ENCODE peak calls at places on chromosomes 5 and 9, in nine cellular contexts. One of them, this sample, is unnamed.

GRCh38 chr5:153429734-153430133 is 60.7 kb upstream of the GRIA1 start:
- DNase-seq in sigmoid colon: no peak
- DNase-seq in tibial nerve: no peak
- DNase-seq in stomach: no peak
- DNase-seq in SK-N-SH: no peak
- DNase-seq in ovary: no peak
- DNase-seq in suprapubic skin: no peak
- DNase-seq in transverse colon: no peak
- DNase-seq in HepG2: no peak
- DNase-seq in this sample: no peak

GRCh38 chr5:93583799-93584530 is 943 bp downstream of the NR2F1 start:
- DNase-seq in sigmoid colon: peak; percentile 71
- DNase-seq in tibial nerve: no peak
- DNase-seq in stomach: no peak
- DNase-seq in SK-N-SH: peak; percentile 81
- DNase-seq in ovary: peak; percentile 77
- DNase-seq in suprapubic skin: no peak
- DNase-seq in transverse colon: no peak
- DNase-seq in HepG2: peak; percentile 32
- DNase-seq in this sample: peak; percentile 91

GRCh38 chr5:76816110-76816831 is 2.6 kb upstream of the F2RL1 start:
- DNase-seq in sigmoid colon: no peak
- DNase-seq in tibial nerve: no peak
- DNase-seq in stomach: no peak
- DNase-seq in SK-N-SH: no peak
- DNase-seq in ovary: no peak
- DNase-seq in suprapubic skin: no peak
- DNase-seq in transverse colon: no peak
- DNase-seq in HepG2: no peak
- DNase-seq in this sample: no peak

GRCh38 chr9:89792189-89793123 is 187.6 kb downstream of the GADD45G start:
- DNase-seq in sigmoid colon: peak; percentile 28
- DNase-seq in tibial nerve: no peak
- DNase-seq in stomach: no peak
- DNase-seq in SK-N-SH: no peak
- DNase-seq in ovary: no peak
- DNase-seq in suprapubic skin: peak; percentile 39
- DNase-seq in transverse colon: no peak
- DNase-seq in HepG2: no peak
- DNase-seq in this sample: no peak

GRCh38 chr9:124500028-124500795 is 7.0 kb downstream of the NR5A1 start:
- DNase-seq in sigmoid colon: no peak
- DNase-seq in tibial nerve: no peak
- DNase-seq in stomach: no peak
- DNase-seq in SK-N-SH: peak; percentile 14
- DNase-seq in ovary: no peak
- DNase-seq in suprapubic skin: no peak
- DNase-seq in transverse colon: no peak
- DNase-seq in HepG2: no peak
- DNase-seq in this sample: no peak

GRCh38 chr5:125294844-125295243 is 548.4 kb upstream of the ZNF608 start:
- DNase-seq in sigmoid colon: no peak
- DNase-seq in tibial nerve: no peak
- DNase-seq in stomach: no peak
- DNase-seq in SK-N-SH: no peak
- DNase-seq in ovary: no peak
- DNase-seq in suprapubic skin: no peak
- DNase-seq in transverse colon: no peak
- DNase-seq in HepG2: no peak
- DNase-seq in this sample: no peak

GRCh38 chr9:126496781-126497667 is 116.7 kb upstream of the LMX1B start:
- DNase-seq in sigmoid colon: peak; percentile 61
- DNase-seq in tibial nerve: no peak
- DNase-seq in stomach: no peak
- DNase-seq in SK-N-SH: no peak
- DNase-seq in ovary: no peak
- DNase-seq in suprapubic skin: no peak
- DNase-seq in transverse colon: no peak
- DNase-seq in HepG2: no peak
- DNase-seq in this sample: no peak

GRCh38 chr9:13718539-13718938 is 439.0 kb upstream of the MPDZ start:
- DNase-seq in sigmoid colon: no peak
- DNase-seq in tibial nerve: no peak
- DNase-seq in stomach: no peak
- DNase-seq in SK-N-SH: no peak
- DNase-seq in ovary: no peak
- DNase-seq in suprapubic skin: no peak
- DNase-seq in transverse colon: no peak
- DNase-seq in HepG2: no peak
- DNase-seq in this sample: no peak

GRCh38 chr9:133822439-133823065 is 84.4 kb upstream of the SARDH start:
- DNase-seq in sigmoid colon: no peak
- DNase-seq in tibial nerve: no peak
- DNase-seq in stomach: no peak
- DNase-seq in SK-N-SH: no peak
- DNase-seq in ovary: no peak
- DNase-seq in suprapubic skin: no peak
- DNase-seq in transverse colon: no peak
- DNase-seq in HepG2: no peak
- DNase-seq in this sample: no peak

GRCh38 chr5:107636555-107636954 is 34.2 kb downstream of the EFNA5 start:
- DNase-seq in sigmoid colon: no peak
- DNase-seq in tibial nerve: no peak
- DNase-seq in stomach: no peak
- DNase-seq in SK-N-SH: no peak
- DNase-seq in ovary: no peak
- DNase-seq in suprapubic skin: no peak
- DNase-seq in transverse colon: no peak
- DNase-seq in HepG2: no peak
- DNase-seq in this sample: no peak

GRCh38 chr9:76893395-76893932 is 12.4 kb downstream of the PRUNE2 start:
- DNase-seq in sigmoid colon: peak; percentile 88
- DNase-seq in tibial nerve: no peak
- DNase-seq in stomach: no peak
- DNase-seq in SK-N-SH: no peak
- DNase-seq in ovary: no peak
- DNase-seq in suprapubic skin: no peak
- DNase-seq in transverse colon: no peak
- DNase-seq in HepG2: no peak
- DNase-seq in this sample: no peak

GRCh38 chr5:118854819-118855218 is 133.5 kb downstream of the DTWD2 start:
- DNase-seq in sigmoid colon: no peak
- DNase-seq in tibial nerve: no peak
- DNase-seq in stomach: no peak
- DNase-seq in SK-N-SH: no peak
- DNase-seq in ovary: no peak
- DNase-seq in suprapubic skin: no peak
- DNase-seq in transverse colon: no peak
- DNase-seq in HepG2: no peak
- DNase-seq in this sample: no peak

GRCh38 chr9:37511715-37512010 is 25.9 kb downstream of the POLR1E start:
- DNase-seq in sigmoid colon: no peak
- DNase-seq in tibial nerve: no peak
- DNase-seq in stomach: no peak
- DNase-seq in SK-N-SH: no peak
- DNase-seq in ovary: no peak
- DNase-seq in suprapubic skin: no peak
- DNase-seq in transverse colon: no peak
- DNase-seq in HepG2: no peak
- DNase-seq in this sample: no peak

GRCh38 chr9:37508834-37509206 is 23.1 kb downstream of the POLR1E start:
- DNase-seq in sigmoid colon: no peak
- DNase-seq in tibial nerve: no peak
- DNase-seq in stomach: no peak
- DNase-seq in SK-N-SH: no peak
- DNase-seq in ovary: no peak
- DNase-seq in suprapubic skin: no peak
- DNase-seq in transverse colon: no peak
- DNase-seq in HepG2: no peak
- DNase-seq in this sample: no peak

GRCh38 chr9:37512439-37512838 is 26.7 kb downstream of the POLR1E start:
- DNase-seq in sigmoid colon: no peak
- DNase-seq in tibial nerve: no peak
- DNase-seq in stomach: no peak
- DNase-seq in SK-N-SH: no peak
- DNase-seq in ovary: no peak
- DNase-seq in suprapubic skin: no peak
- DNase-seq in transverse colon: no peak
- DNase-seq in HepG2: no peak
- DNase-seq in this sample: no peak

GRCh38 chr9:37509536-37509935 is 23.8 kb downstream of the POLR1E start:
- DNase-seq in sigmoid colon: no peak
- DNase-seq in tibial nerve: no peak
- DNase-seq in stomach: no peak
- DNase-seq in SK-N-SH: no peak
- DNase-seq in ovary: no peak
- DNase-seq in suprapubic skin: no peak
- DNase-seq in transverse colon: no peak
- DNase-seq in HepG2: no peak
- DNase-seq in this sample: no peak

GRCh38 chr9:37511006-37511714 is 25.4 kb downstream of the POLR1E start:
- DNase-seq in sigmoid colon: no peak
- DNase-seq in tibial nerve: no peak
- DNase-seq in stomach: no peak
- DNase-seq in SK-N-SH: peak; percentile 52
- DNase-seq in ovary: no peak
- DNase-seq in suprapubic skin: no peak
- DNase-seq in transverse colon: no peak
- DNase-seq in HepG2: peak; percentile 29
- DNase-seq in this sample: no peak
- TF ChIP-seq CTCF in sigmoid colon: no peak
- TF ChIP-seq CTCF in tibial nerve: no peak
- TF ChIP-seq CTCF in stomach: no peak
- TF ChIP-seq CTCF in SK-N-SH: peak; percentile 10
- TF ChIP-seq CTCF in ovary: no peak
- TF ChIP-seq CTCF in suprapubic skin: no peak
- TF ChIP-seq CTCF in transverse colon: no peak
- TF ChIP-seq CTCF in HepG2: peak; percentile 56
- TF ChIP-seq CTCF in this sample: no peak

DNA sequence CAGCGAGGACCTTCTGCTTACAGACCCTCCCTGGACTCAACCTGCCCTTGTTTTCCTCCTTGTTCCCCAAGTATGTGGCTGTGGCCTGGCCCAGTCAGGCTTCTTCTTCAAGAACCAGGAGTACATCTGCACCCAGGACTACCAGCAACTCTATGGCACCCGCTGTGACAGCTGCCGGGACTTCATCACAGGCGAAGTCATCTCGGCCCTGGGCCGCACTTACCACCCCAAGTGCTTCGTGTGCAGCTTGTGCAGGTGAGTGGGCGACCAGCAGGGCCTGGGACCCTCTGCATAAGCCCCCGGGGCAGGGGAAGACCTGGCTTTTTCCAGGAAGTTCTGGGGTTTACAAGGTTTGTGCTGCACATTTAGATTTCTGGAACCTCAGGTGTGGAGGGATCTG is 56.9 kb downstream of the ABLIM3 start:
- DNase-seq in sigmoid colon: no peak
- DNase-seq in tibial nerve: no peak
- DNase-seq in stomach: no peak
- DNase-seq in SK-N-SH: no peak
- DNase-seq in ovary: no peak
- DNase-seq in suprapubic skin: no peak
- DNase-seq in transverse colon: no peak
- DNase-seq in HepG2: no peak
- DNase-seq in this sample: peak; percentile 43
- TF ChIP-seq EP300 in sigmoid colon: no peak
- TF ChIP-seq EP300 in tibial nerve: no peak
- TF ChIP-seq EP300 in stomach: no peak
- TF ChIP-seq EP300 in SK-N-SH: no peak
- TF ChIP-seq EP300 in ovary: no peak
- TF ChIP-seq EP300 in suprapubic skin: no peak
- TF ChIP-seq EP300 in transverse colon: no peak
- TF ChIP-seq EP300 in HepG2: no peak
- TF ChIP-seq EP300 in this sample: no peak

DNA sequence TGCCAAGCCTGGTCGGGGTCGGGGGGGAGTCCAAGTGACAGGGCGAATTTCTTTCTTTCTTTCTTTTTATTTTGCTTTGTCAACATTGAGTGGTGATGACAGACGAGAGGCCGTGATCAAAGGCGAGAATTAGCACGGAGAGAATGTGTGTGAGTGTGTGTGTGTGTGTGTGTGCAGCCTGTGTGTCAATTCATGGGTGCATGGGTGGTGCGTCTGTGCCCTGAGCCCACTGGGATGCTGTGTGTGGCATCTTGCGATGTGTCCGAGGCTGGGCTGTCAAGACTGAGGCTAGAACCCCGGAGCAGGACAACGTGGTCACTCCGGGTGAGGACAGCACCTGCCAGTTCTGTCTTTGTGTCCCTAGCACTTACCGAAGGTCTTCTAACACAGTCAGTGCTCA is 4.7 kb upstream of the FIBCD1 start:
- DNase-seq in sigmoid colon: no peak
- DNase-seq in tibial nerve: no peak
- DNase-seq in stomach: no peak
- DNase-seq in SK-N-SH: no peak
- DNase-seq in ovary: no peak
- DNase-seq in suprapubic skin: no peak
- DNase-seq in transverse colon: no peak
- DNase-seq in HepG2: no peak
- DNase-seq in this sample: no peak
- H3K27me3 ChIP-seq in sigmoid colon: peaks cover 17% of the 10 kb centered on the region
- H3K27me3 ChIP-seq in tibial nerve: no peaks in the 10 kb centered on the region
- H3K27me3 ChIP-seq in stomach: peaks cover 52% of the 10 kb centered on the region
- H3K27me3 ChIP-seq in SK-N-SH: peaks cover 48% of the 10 kb centered on the region
- H3K27me3 ChIP-seq in ovary: peaks cover 7% of the 10 kb centered on the region
- H3K27me3 ChIP-seq in suprapubic skin: peaks cover 70% of the 10 kb centered on the region
- H3K27me3 ChIP-seq in transverse colon: peaks cover 33% of the 10 kb centered on the region
- H3K27me3 ChIP-seq in HepG2: peaks cover 78% of the 10 kb centered on the region
- H3K27me3 ChIP-seq in this sample: peaks cover 15% of the 10 kb centered on the region

DNA sequence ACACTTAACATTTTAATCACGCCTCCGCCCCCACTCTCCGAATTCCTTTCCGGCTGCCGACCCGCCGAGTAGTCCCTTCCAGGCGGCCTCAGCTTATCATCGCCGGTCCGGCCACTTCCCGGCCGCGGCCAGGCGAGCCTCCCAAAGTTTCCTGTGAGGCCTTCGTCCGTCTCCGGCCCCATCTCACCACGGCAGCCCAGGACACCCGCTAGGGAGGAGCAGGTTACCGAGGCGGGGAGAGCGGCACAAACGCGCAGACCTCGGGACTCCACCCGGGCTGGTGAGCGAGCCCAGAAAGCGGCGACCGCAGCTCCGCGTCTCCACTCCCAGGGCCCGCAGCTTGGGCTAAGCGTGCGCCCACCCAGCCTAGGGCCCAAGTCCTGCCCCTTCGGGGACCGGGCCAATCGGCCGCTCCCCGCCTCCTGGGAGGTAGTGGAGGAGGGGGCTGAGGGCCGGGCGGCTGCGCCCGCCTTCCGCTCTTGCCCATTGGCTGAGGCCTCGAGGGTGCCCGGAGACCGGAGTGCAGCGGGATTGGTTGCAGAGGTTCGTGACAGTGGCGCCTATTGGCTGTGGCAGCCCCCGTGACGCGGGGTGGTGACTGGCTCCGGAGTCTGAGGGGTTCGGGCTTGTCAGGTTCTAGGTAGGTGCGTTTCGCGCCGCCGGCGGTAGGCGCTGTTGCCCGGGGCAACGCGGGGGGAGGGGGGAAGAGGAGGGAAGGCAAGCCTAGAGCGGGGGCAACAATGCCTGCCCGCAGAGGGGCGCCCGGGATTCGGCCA is 845 bp downstream of the FER start:
- DNase-seq in sigmoid colon: peak; percentile 100
- DNase-seq in tibial nerve: peak; percentile 98
- DNase-seq in stomach: peak; percentile 99
- DNase-seq in SK-N-SH: peak; percentile 97
- DNase-seq in ovary: peak; percentile 98
- DNase-seq in suprapubic skin: peak; percentile 100
- DNase-seq in transverse colon: peak; percentile 99
- DNase-seq in HepG2: peak; percentile 96
- DNase-seq in this sample: peak; percentile 100
- TF ChIP-seq CTCF in sigmoid colon: no peak
- TF ChIP-seq CTCF in tibial nerve: peak; percentile 20
- TF ChIP-seq CTCF in stomach: no peak
- TF ChIP-seq CTCF in SK-N-SH: peak; percentile 29
- TF ChIP-seq CTCF in ovary: no peak
- TF ChIP-seq CTCF in suprapubic skin: no peak
- TF ChIP-seq CTCF in transverse colon: peak; percentile 39
- TF ChIP-seq CTCF in HepG2: peak; percentile 69
- TF ChIP-seq CTCF in this sample: peak; percentile 39